ENCODE peak calls at places on chromosomes 13 and 19, in ten cellular contexts. V is body of pancreas; F is Caco-2; X is brain microvascular endothelial cell; S is CD8-positive, alpha-beta T cell; C is IMR-90; N is cardiac fibroblast; E is choroid plexus epithelial cell; T is GM12865; Z is foreskin fibroblast. P is an unnamed sample.

GRCh38 chr19:27909861-27910260 is 1303.1 kb downstream of the UQCRFS1 start:
- DNase-seq in V (no peak), F (no peak), X (no peak), S (no peak), C (no peak), N (no peak), E (no peak), T (no peak), Z (no peak), P (no peak)

GRCh38 chr13:98284677-98285076 is 107.6 kb upstream of the RNF113B start:
- DNase-seq in V (no peak), F (no peak), X (no peak), S (no peak), C (no peak), N (no peak), E (no peak), T (no peak), Z (no peak), P (no peak)

GRCh38 chr13:100836696-100837095 is 162.1 kb upstream of the TMTC4 start:
- DNase-seq in V (no peak), F (no peak), X (peak), S (no peak), C (no peak), N (peak), E (peak), T (no peak), Z (no peak), P (peak)

GRCh38 chr19:19634516-19635312 is 6.7 kb upstream of the LPAR2 start:
- DNase-seq in V (no peak), F (no peak), X (no peak), S (no peak), C (no peak), N (no peak), E (no peak), T (no peak), Z (no peak), P (no peak)

GRCh38 chr19:4754248-4754647 is 30.6 kb upstream of the DPP9 start:
- DNase-seq in V (no peak), F (no peak), X (no peak), S (no peak), C (peak), N (no peak), E (peak), T (no peak), Z (no peak), P (peak)

GRCh38 chr13:30520571-30520970 is 54.8 kb upstream of the HMGB1 start:
- DNase-seq in V (no peak), F (no peak), X (peak), S (no peak), C (peak), N (peak), E (peak), T (no peak), Z (peak), P (peak)

GRCh38 chr19:3270908-3271307 is 46.4 kb downstream of the CELF5 start:
- DNase-seq in V (no peak), F (peak), X (peak), S (peak), C (peak), N (peak), E (peak), T (peak), Z (no peak), P (peak)

GRCh38 chr19:13978721-13979191 is 26.4 kb downstream of the DCAF15 start:
- DNase-seq in V (no peak), F (no peak), X (no peak), S (peak), C (no peak), N (no peak), E (no peak), T (no peak), Z (no peak), P (no peak)

GRCh38 chr19:4988770-4989251 is 19.9 kb downstream of the KDM4B start:
- DNase-seq in V (no peak), F (no peak), X (peak), S (no peak), C (peak), N (peak), E (peak), T (no peak), Z (peak), P (peak)

GRCh38 chr13:27868639-27869435 is 51.0 kb upstream of the PDX1 start:
- DNase-seq in V (no peak), F (no peak), X (peak), S (no peak), C (peak), N (peak), E (peak), T (peak), Z (no peak), P (peak)

GRCh38 chr13:27375686-27376326 is 48.6 kb upstream of the GTF3A start:
- DNase-seq in V (peak), F (peak), X (peak), S (peak), C (peak), N (peak), E (peak), T (peak), Z (peak), P (peak)

GRCh38 chr13:52840066-52840465 is 8.4 kb downstream of the PCDH8 start:
- DNase-seq in V (no peak), F (no peak), X (no peak), S (no peak), C (no peak), N (no peak), E (no peak), T (no peak), Z (no peak), P (no peak)

GRCh38 chr19:23554548-23554947 is 132.5 kb downstream of the ZNF675 start:
- DNase-seq in V (no peak), F (no peak), X (no peak), S (no peak), C (no peak), N (peak), E (no peak), T (no peak), Z (no peak), P (no peak)

GRCh38 chr19:12899891-12900518 is 9.0 kb downstream of the GCDH start:
- DNase-seq in V (no peak), F (no peak), X (no peak), S (no peak), C (no peak), N (no peak), E (no peak), T (peak), Z (no peak), P (no peak)

GRCh38 chr13:26962671-26963070 is 202.1 kb upstream of the GPR12 start:
- DNase-seq in V (no peak), F (no peak), X (no peak), S (no peak), C (no peak), N (no peak), E (no peak), T (no peak), Z (no peak), P (no peak)

GRCh38 chr19:52689804-52690394 is 44.9 kb downstream of the ZNF611 start:
- DNase-seq in V (peak), F (peak), X (no peak), S (peak), C (no peak), N (no peak), E (no peak), T (no peak), Z (peak), P (no peak)

GRCh38 chr19:2034729-2035589 is 16.1 kb downstream of the MKNK2 start:
- DNase-seq in V (peak), F (peak), X (no peak), S (peak), C (peak), N (peak), E (peak), T (peak), Z (no peak), P (peak)

GRCh38 chr13:107678075-107678689 is 537.2 kb downstream of the LIG4 start:
- DNase-seq in V (no peak), F (no peak), X (no peak), S (no peak), C (peak), N (no peak), E (peak), T (no peak), Z (no peak), P (no peak)

DNA sequence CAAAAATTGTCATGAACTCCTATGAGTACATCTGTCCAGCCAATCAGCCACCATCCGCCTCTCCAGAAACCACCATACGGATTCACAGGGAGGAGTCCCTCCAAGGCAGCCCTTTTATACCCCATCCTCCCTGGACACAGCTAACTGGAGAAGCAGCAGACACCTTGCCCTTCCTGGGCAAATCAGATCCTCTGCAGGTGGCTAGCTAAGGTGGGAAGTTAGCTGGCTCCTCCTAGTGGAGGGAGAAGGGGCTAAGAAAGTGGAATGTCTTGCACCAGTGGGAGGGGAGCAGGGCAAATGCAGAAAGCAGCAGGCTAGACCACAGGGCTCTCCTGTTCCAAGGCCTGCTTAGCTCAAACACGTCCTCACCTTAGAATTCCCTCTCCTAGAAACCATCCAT is 46.2 kb upstream of the UQCRFS1 start:
- DNase-seq in V (no peak), F (peak), X (no peak), S (no peak), C (no peak), N (peak), E (peak), T (peak), Z (no peak), P (peak)
- H3K4me3 ChIP-seq in V (no peak), F (no peak), X (no peak), S (no peak), C (no peak), N (no peak), E (no peak), T (no peak), Z (no peak), P (no peak)

GRCh38 chr19:8336072-8336569 is 6.9 kb downstream of the KANK3 start:
- DNase-seq in V (no peak), F (no peak), X (no peak), S (no peak), C (no peak), N (no peak), E (no peak), T (no peak), Z (no peak), P (no peak)

GRCh38 chr19:8333771-8334457 is 9.1 kb downstream of the KANK3 start:
- DNase-seq in V (no peak), F (no peak), X (no peak), S (no peak), C (no peak), N (no peak), E (no peak), T (no peak), Z (no peak), P (no peak)

GRCh38 chr19:8334458-8335342 is 8.4 kb downstream of the KANK3 start:
- DNase-seq in V (peak), F (peak), X (no peak), S (no peak), C (peak), N (peak), E (peak), T (peak), Z (peak), P (peak)

GRCh38 chr19:8336665-8337064 is 6.4 kb downstream of the KANK3 start:
- DNase-seq in V (no peak), F (no peak), X (no peak), S (no peak), C (no peak), N (no peak), E (no peak), T (no peak), Z (no peak), P (no peak)

GRCh38 chr19:8335343-8336071 is 7.6 kb downstream of the KANK3 start:
- DNase-seq in V (no peak), F (no peak), X (no peak), S (no peak), C (no peak), N (no peak), E (no peak), T (peak), Z (no peak), P (no peak)
- TF ChIP-seq CTCF in V (no peak), F (no peak), X (no peak), S (no peak), C (peak), N (no peak), E (no peak), T (peak), Z (no peak), P (no peak)

GRCh38 chr19:58556633-58557252 is 1.7 kb downstream of the UBE2M start:
- DNase-seq in V (no peak), F (no peak), X (no peak), S (no peak), C (no peak), N (no peak), E (no peak), T (no peak), Z (no peak), P (no peak)
- H3K4me3 ChIP-seq in V (no peak), F (peak), X (peak), S (peak), C (peak), N (peak), E (peak), T (peak), Z (peak), P (peak)

GRCh38 chr19:37309834-37310575 is 60.9 kb upstream of the ZNF527 start:
- DNase-seq in V (no peak), F (no peak), X (no peak), S (peak), C (no peak), N (no peak), E (no peak), T (peak), Z (no peak), P (no peak)
- TF ChIP-seq CTCF in V (no peak), F (no peak), X (peak), S (peak), C (no peak), N (no peak), E (no peak), T (peak), Z (no peak), P (no peak)

GRCh38 chr13:80338781-80339577 is 1.9 kb downstream of the SPRY2 start:
- DNase-seq in V (peak), F (peak), X (peak), S (peak), C (peak), N (peak), E (peak), T (peak), Z (peak), P (peak)

GRCh38 chr13:80337706-80338105 is 3.2 kb downstream of the SPRY2 start:
- DNase-seq in V (no peak), F (no peak), X (no peak), S (no peak), C (no peak), N (peak), E (no peak), T (no peak), Z (no peak), P (peak)

GRCh38 chr13:80337011-80337688 is 3.8 kb downstream of the SPRY2 start:
- DNase-seq in V (no peak), F (no peak), X (no peak), S (no peak), C (no peak), N (peak), E (no peak), T (no peak), Z (no peak), P (peak)

GRCh38 chr13:80334582-80335260 is 6.2 kb downstream of the SPRY2 start:
- DNase-seq in V (no peak), F (no peak), X (peak), S (no peak), C (peak), N (peak), E (peak), T (no peak), Z (no peak), P (peak)

DNA sequence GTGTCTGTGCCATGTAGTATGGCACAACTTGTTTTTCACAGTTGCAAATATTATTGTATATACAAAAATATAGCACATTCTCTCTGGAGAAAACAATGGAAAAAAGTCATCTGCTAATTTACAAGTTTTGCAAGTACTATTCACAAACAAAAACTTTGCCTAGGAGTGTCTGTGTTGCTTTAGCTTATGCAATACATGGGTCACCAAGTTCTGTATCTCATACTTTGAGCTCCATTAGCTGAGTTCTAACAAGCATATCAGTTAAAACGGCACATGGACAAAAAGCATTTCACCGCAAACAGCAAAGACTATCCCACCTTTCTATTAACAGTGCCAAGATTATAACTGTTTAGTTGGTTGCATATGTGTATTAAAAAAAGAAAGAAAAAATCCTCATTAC is 4.6 kb downstream of the SPRY2 start:
- DNase-seq in V (no peak), F (no peak), X (no peak), S (no peak), C (peak), N (peak), E (peak), T (no peak), Z (no peak), P (peak)
- H3K4me3 ChIP-seq in V (no peak), F (no peak), X (peak), S (no peak), C (no peak), N (peak), E (peak), T (no peak), Z (peak), P (peak)

DNA sequence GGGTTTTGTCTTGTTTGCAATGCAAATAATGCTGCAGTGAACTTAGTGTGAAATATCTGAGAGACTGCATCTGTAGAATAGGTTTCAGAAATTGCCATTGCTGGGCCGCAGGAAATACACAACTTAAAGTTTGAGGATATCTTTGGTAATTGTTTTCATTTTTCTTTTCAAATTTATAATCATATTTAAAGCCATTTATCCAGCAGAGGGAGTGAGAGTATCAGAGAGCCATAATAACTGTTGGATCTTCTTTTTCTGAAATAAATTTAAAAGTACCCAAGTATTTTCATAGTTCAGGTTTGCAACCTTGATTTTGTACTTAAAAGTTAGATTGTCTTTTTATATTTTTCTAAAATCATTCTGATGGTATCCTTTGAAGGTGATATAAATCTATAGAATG is 99.4 kb downstream of the ZMYM2 start:
- DNase-seq in V (no peak), F (no peak), X (no peak), S (no peak), C (no peak), N (no peak), E (no peak), T (no peak), Z (no peak), P (no peak)
- TF ChIP-seq CTCF in V (no peak), F (no peak), X (no peak), S (no peak), C (peak), N (no peak), E (peak), T (no peak), Z (no peak), P (peak)

GRCh38 chr19:51124729-51125128 is at the start of gene SIGLEC9:
- DNase-seq in V (no peak), F (no peak), X (no peak), S (no peak), C (no peak), N (no peak), E (peak), T (no peak), Z (no peak), P (no peak)
- H3K4me3 ChIP-seq in V (no peak), F (no peak), X (no peak), S (peak), C (no peak), N (no peak), E (no peak), T (no peak), Z (no peak), P (no peak)

GRCh38 chr19:35140898-35141626 is 2.0 kb upstream of the FXYD7 start:
- DNase-seq in V (peak), F (peak), X (peak), S (peak), C (peak), N (peak), E (peak), T (peak), Z (peak), P (peak)
- TF ChIP-seq CTCF in V (peak), F (no peak), X (peak), S (peak), C (peak), N (peak), E (peak), T (peak), Z (peak), P (peak)

P was measured in fibroblast of pulmonary artery.